ENCODE peak calls at places on chromosomes 12 and 14, in four cellular contexts. T is CD8-positive, alpha-beta T cell; H is uterus; K is neuronal stem cell. O is an unnamed sample.

GRCh38 chr14:31229638-31230229 is 22.1 kb upstream of the HECTD1 start:
- DNase-seq in T (no peak), K (peak; percentile 29), H (no peak), O (no peak)

GRCh38 chr12:69241444-69242092 is 2.2 kb downstream of the CPSF6 start:
- DNase-seq in K (no peak), T (no peak), H (no peak), O (no peak)

GRCh38 chr14:20278414-20278813 is 27.3 kb downstream of the TTC5 start:
- DNase-seq in H (no peak), K (no peak), T (no peak), O (no peak)

GRCh38 chr12:2739069-2739468 is 55.7 kb upstream of the FKBP4 start:
- DNase-seq in T (no peak), H (no peak), K (no peak), O (no peak)

GRCh38 chr12:57518176-57518919 is 2.0 kb downstream of the DDIT3 start:
- DNase-seq in H (no peak), T (no peak), K (no peak), O (no peak)

GRCh38 chr12:70928066-70928465 is 7.5 kb upstream of the PTPRR start:
- DNase-seq in T (no peak), H (no peak), K (no peak), O (no peak)

GRCh38 chr12:132084681-132085635 is 59.2 kb downstream of the DDX51 start:
- DNase-seq in K (peak; percentile 71), H (peak; percentile 64), T (peak; percentile 7), O (peak; percentile 74)

GRCh38 chr14:102208741-102209140 is 69.0 kb downstream of the WDR20 start:
- DNase-seq in T (no peak), H (no peak), K (no peak), O (no peak)

GRCh38 chr12:19382563-19382962 is 56.7 kb upstream of the AEBP2 start:
- DNase-seq in H (no peak), K (no peak), T (no peak), O (no peak)

GRCh38 chr12:52741378-52742195 is 35.6 kb downstream of the KRT76 start:
- DNase-seq in K (peak; percentile 83), H (peak; percentile 26), T (peak; percentile 68), O (no peak)

GRCh38 chr14:53571589-53571988 is 385.0 kb downstream of the BMP4 start:
- DNase-seq in T (no peak), H (no peak), K (no peak), O (no peak)

GRCh38 chr12:11727133-11727664 is 77.7 kb downstream of the ETV6 start:
- DNase-seq in T (no peak), H (no peak), K (no peak), O (no peak)

GRCh38 chr12:47088021-47088944 is 8.5 kb upstream of the AMIGO2 start:
- DNase-seq in K (no peak), T (no peak), H (no peak), O (no peak)

GRCh38 chr12:76075448-76075847 is 9.0 kb downstream of the NAP1L1 start:
- DNase-seq in H (no peak), T (no peak), K (no peak), O (no peak)
- H3K36me3 ChIP-seq in H (no peaks in the 10 kb centered on the region), T (no peaks in the 10 kb centered on the region), K (no peaks in the 10 kb centered on the region), O (peaks cover 39% of the 10 kb centered on the region)

GRCh38 chr12:130799051-130799450 is 40.0 kb downstream of the STX2 start:
- DNase-seq in T (no peak), H (no peak), K (no peak), O (no peak)
- H3K36me3 ChIP-seq in T (peaks cover 3% of the 10 kb centered on the region), H (no peaks in the 10 kb centered on the region), K (peaks cover 11% of the 10 kb centered on the region), O (peaks cover 78% of the 10 kb centered on the region)

GRCh38 chr12:123942277-123942653 is 30.4 kb downstream of the CCDC92 start:
- DNase-seq in T (no peak), H (no peak), K (no peak), O (no peak)

GRCh38 chr12:123940627-123940966 is 32.0 kb downstream of the CCDC92 start:
- DNase-seq in K (no peak), T (no peak), H (no peak), O (no peak)

GRCh38 chr12:123941485-123942276 is 30.9 kb downstream of the CCDC92 start:
- DNase-seq in T (no peak), H (no peak), K (no peak), O (no peak)

GRCh38 chr12:123939716-123940626 is 32.7 kb downstream of the CCDC92 start:
- DNase-seq in T (no peak), K (no peak), H (no peak), O (no peak)

GRCh38 chr12:123941000-123941399 is 31.6 kb downstream of the CCDC92 start:
- DNase-seq in T (no peak), K (no peak), H (no peak), O (no peak)
- H3K36me3 ChIP-seq in T (no peaks in the 10 kb centered on the region), K (peaks cover 17% of the 10 kb centered on the region), H (no peaks in the 10 kb centered on the region), O (no peaks in the 10 kb centered on the region)

GRCh38 chr12:76860301-76860700 is 18.5 kb downstream of the CSRP2 start:
- DNase-seq in H (no peak), T (no peak), K (peak; percentile 39), O (no peak)
- H3K36me3 ChIP-seq in H (no peaks in the 10 kb centered on the region), T (no peaks in the 10 kb centered on the region), K (peaks cover 31% of the 10 kb centered on the region), O (peaks cover 43% of the 10 kb centered on the region)

GRCh38 chr12:58896278-58896677 is 24.0 kb downstream of the LRIG3 start:
- DNase-seq in T (no peak), K (no peak), H (no peak), O (no peak)

GRCh38 chr12:58905422-58905821 is 14.9 kb downstream of the LRIG3 start:
- DNase-seq in K (no peak), T (no peak), H (no peak), O (no peak)

GRCh38 chr12:58897969-58898368 is 22.3 kb downstream of the LRIG3 start:
- DNase-seq in K (no peak), T (no peak), H (no peak), O (no peak)

GRCh38 chr12:58906917-58907316 is 13.4 kb downstream of the LRIG3 start:
- DNase-seq in H (no peak), K (no peak), T (no peak), O (no peak)

GRCh38 chr12:58901664-58902063 is 18.6 kb downstream of the LRIG3 start:
- DNase-seq in H (no peak), T (no peak), K (no peak), O (no peak)
- H3K36me3 ChIP-seq in H (no peaks in the 10 kb centered on the region), T (no peaks in the 10 kb centered on the region), K (peaks cover 13% of the 10 kb centered on the region), O (peaks cover 3% of the 10 kb centered on the region)

DNA sequence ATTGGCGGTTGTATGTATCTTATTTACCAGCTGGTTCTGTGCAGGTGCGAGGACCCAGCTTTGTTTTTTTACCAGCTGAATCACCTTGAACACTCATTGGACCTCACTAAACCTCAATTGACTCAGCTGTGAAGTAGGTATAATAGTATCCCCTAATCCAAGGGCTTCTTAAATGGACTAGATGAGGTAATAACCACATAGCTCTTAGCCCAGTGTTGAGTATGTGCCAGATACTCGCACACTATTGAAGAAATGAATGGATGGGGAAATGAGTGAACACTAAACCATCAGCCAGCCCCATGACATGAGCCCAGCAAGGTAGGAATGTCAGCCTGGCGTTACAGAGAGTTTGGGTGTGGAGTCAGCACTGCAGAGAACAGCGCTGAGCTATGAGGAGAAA is 79.7 kb downstream of the RIMBP2 start:
- DNase-seq in H (no peak), T (no peak), K (no peak), O (no peak)
- H3K36me3 ChIP-seq in H (no peaks in the 10 kb centered on the region), T (no peaks in the 10 kb centered on the region), K (no peaks in the 10 kb centered on the region), O (no peaks in the 10 kb centered on the region)